ENCODE peak calls at places on chromosomes 5 and 9, in nine cellular contexts. One of them, this sample, is unnamed.
A peak's percentile ranks its signal among the peaks of the same experiment; 100 is the strongest.

GRCh38 chr5:127981498-127981897 is 102.1 kb upstream of the SLC12A2 start:
- DNase-seq in adipocyte: no peak
- DNase-seq in iPS DF 6.9: no peak
- DNase-seq in tibial nerve: no peak
- DNase-seq in uterus: no peak
- DNase-seq in aorta: no peak
- DNase-seq in lower lobe of right lung: no peak
- DNase-seq in left lung: no peak
- DNase-seq in heart left ventricle: no peak
- DNase-seq in this sample: no peak

GRCh38 chr9:124351672-124352468 is 63.4 kb downstream of the PSMB7 start:
- DNase-seq in adipocyte: no peak
- DNase-seq in iPS DF 6.9: no peak
- DNase-seq in left lung: no peak
- DNase-seq in uterus: no peak
- DNase-seq in heart left ventricle: no peak
- DNase-seq in lower lobe of right lung: no peak
- DNase-seq in tibial nerve: no peak
- DNase-seq in aorta: peak; percentile 74
- DNase-seq in this sample: no peak

GRCh38 chr5:172370648-172371248 is 83.6 kb downstream of the SH3PXD2B start:
- DNase-seq in left lung: no peak
- DNase-seq in iPS DF 6.9: peak; percentile 54
- DNase-seq in adipocyte: peak; percentile 54
- DNase-seq in lower lobe of right lung: no peak
- DNase-seq in uterus: no peak
- DNase-seq in heart left ventricle: no peak
- DNase-seq in aorta: no peak
- DNase-seq in tibial nerve: peak; percentile 54
- DNase-seq in this sample: peak; percentile 76

GRCh38 chr5:95826949-95827595 is 4.5 kb upstream of the GLRX start:
- DNase-seq in tibial nerve: no peak
- DNase-seq in left lung: no peak
- DNase-seq in iPS DF 6.9: no peak
- DNase-seq in adipocyte: no peak
- DNase-seq in heart left ventricle: no peak
- DNase-seq in uterus: no peak
- DNase-seq in lower lobe of right lung: no peak
- DNase-seq in aorta: no peak
- DNase-seq in this sample: no peak

GRCh38 chr9:127778280-127779135 is at the start of gene SH2D3C:
- DNase-seq in aorta: no peak
- DNase-seq in iPS DF 6.9: no peak
- DNase-seq in tibial nerve: no peak
- DNase-seq in left lung: no peak
- DNase-seq in lower lobe of right lung: peak; percentile 63
- DNase-seq in heart left ventricle: peak; percentile 76
- DNase-seq in uterus: no peak
- DNase-seq in adipocyte: no peak
- DNase-seq in this sample: no peak

GRCh38 chr9:13149454-13149853 is 130.0 kb downstream of the MPDZ start:
- DNase-seq in iPS DF 6.9: no peak
- DNase-seq in lower lobe of right lung: no peak
- DNase-seq in adipocyte: no peak
- DNase-seq in tibial nerve: no peak
- DNase-seq in heart left ventricle: peak; percentile 32
- DNase-seq in aorta: no peak
- DNase-seq in left lung: no peak
- DNase-seq in uterus: no peak
- DNase-seq in this sample: no peak

GRCh38 chr5:116658141-116658540 is 83.5 kb upstream of the SEMA6A start:
- DNase-seq in tibial nerve: no peak
- DNase-seq in left lung: no peak
- DNase-seq in lower lobe of right lung: no peak
- DNase-seq in aorta: no peak
- DNase-seq in uterus: no peak
- DNase-seq in heart left ventricle: no peak
- DNase-seq in iPS DF 6.9: no peak
- DNase-seq in adipocyte: no peak
- DNase-seq in this sample: no peak

GRCh38 chr5:56757077-56757476 is 58.3 kb upstream of the MAP3K1 start:
- DNase-seq in uterus: no peak
- DNase-seq in heart left ventricle: no peak
- DNase-seq in lower lobe of right lung: no peak
- DNase-seq in aorta: no peak
- DNase-seq in tibial nerve: no peak
- DNase-seq in iPS DF 6.9: no peak
- DNase-seq in left lung: no peak
- DNase-seq in adipocyte: peak; percentile 57
- DNase-seq in this sample: no peak

GRCh38 chr5:139985290-139985689 is 57.8 kb downstream of the NRG2 start:
- DNase-seq in iPS DF 6.9: no peak
- DNase-seq in left lung: no peak
- DNase-seq in uterus: no peak
- DNase-seq in tibial nerve: no peak
- DNase-seq in aorta: no peak
- DNase-seq in heart left ventricle: no peak
- DNase-seq in lower lobe of right lung: no peak
- DNase-seq in adipocyte: no peak
- DNase-seq in this sample: no peak

GRCh38 chr9:121731090-121731489 is 79.7 kb downstream of the DAB2IP start:
- DNase-seq in lower lobe of right lung: no peak
- DNase-seq in uterus: no peak
- DNase-seq in adipocyte: no peak
- DNase-seq in aorta: no peak
- DNase-seq in tibial nerve: no peak
- DNase-seq in left lung: no peak
- DNase-seq in iPS DF 6.9: no peak
- DNase-seq in heart left ventricle: no peak
- DNase-seq in this sample: no peak

GRCh38 chr9:21831841-21832509 is 29.5 kb downstream of the MTAP start:
- DNase-seq in tibial nerve: no peak
- DNase-seq in aorta: no peak
- DNase-seq in left lung: peak; percentile 55
- DNase-seq in adipocyte: peak; percentile 78
- DNase-seq in iPS DF 6.9: no peak
- DNase-seq in uterus: no peak
- DNase-seq in lower lobe of right lung: no peak
- DNase-seq in heart left ventricle: no peak
- DNase-seq in this sample: no peak

GRCh38 chr5:174097486-174098185 is 52.1 kb downstream of the NSG2 start:
- DNase-seq in heart left ventricle: no peak
- DNase-seq in lower lobe of right lung: no peak
- DNase-seq in tibial nerve: no peak
- DNase-seq in iPS DF 6.9: no peak
- DNase-seq in adipocyte: no peak
- DNase-seq in aorta: no peak
- DNase-seq in left lung: no peak
- DNase-seq in uterus: no peak
- DNase-seq in this sample: no peak

GRCh38 chr9:37942616-37943328 is 38.8 kb upstream of the SLC25A51 start:
- DNase-seq in tibial nerve: no peak
- DNase-seq in left lung: no peak
- DNase-seq in lower lobe of right lung: peak; percentile 20
- DNase-seq in iPS DF 6.9: no peak
- DNase-seq in heart left ventricle: no peak
- DNase-seq in aorta: no peak
- DNase-seq in uterus: no peak
- DNase-seq in adipocyte: no peak
- DNase-seq in this sample: no peak

GRCh38 chr5:107607656-107608368 is 62.9 kb downstream of the EFNA5 start:
- DNase-seq in uterus: no peak
- DNase-seq in left lung: no peak
- DNase-seq in lower lobe of right lung: no peak
- DNase-seq in tibial nerve: no peak
- DNase-seq in adipocyte: no peak
- DNase-seq in heart left ventricle: no peak
- DNase-seq in aorta: no peak
- DNase-seq in iPS DF 6.9: no peak
- DNase-seq in this sample: no peak

GRCh38 chr5:35002459-35002858 is 45.3 kb downstream of the AGXT2 start:
- DNase-seq in uterus: no peak
- DNase-seq in iPS DF 6.9: no peak
- DNase-seq in left lung: no peak
- DNase-seq in adipocyte: no peak
- DNase-seq in lower lobe of right lung: no peak
- DNase-seq in aorta: no peak
- DNase-seq in heart left ventricle: no peak
- DNase-seq in tibial nerve: no peak
- DNase-seq in this sample: no peak
- H3K36me3 ChIP-seq in uterus: no peaks in the 10 kb centered on the region
- H3K36me3 ChIP-seq in iPS DF 6.9: no peaks in the 10 kb centered on the region
- H3K36me3 ChIP-seq in left lung: no peaks in the 10 kb centered on the region
- H3K36me3 ChIP-seq in adipocyte: no peaks in the 10 kb centered on the region
- H3K36me3 ChIP-seq in lower lobe of right lung: no peaks in the 10 kb centered on the region
- H3K36me3 ChIP-seq in aorta: no peaks in the 10 kb centered on the region
- H3K36me3 ChIP-seq in heart left ventricle: no peaks in the 10 kb centered on the region
- H3K36me3 ChIP-seq in tibial nerve: no peaks in the 10 kb centered on the region
- H3K36me3 ChIP-seq in this sample: no peaks in the 10 kb centered on the region

DNA sequence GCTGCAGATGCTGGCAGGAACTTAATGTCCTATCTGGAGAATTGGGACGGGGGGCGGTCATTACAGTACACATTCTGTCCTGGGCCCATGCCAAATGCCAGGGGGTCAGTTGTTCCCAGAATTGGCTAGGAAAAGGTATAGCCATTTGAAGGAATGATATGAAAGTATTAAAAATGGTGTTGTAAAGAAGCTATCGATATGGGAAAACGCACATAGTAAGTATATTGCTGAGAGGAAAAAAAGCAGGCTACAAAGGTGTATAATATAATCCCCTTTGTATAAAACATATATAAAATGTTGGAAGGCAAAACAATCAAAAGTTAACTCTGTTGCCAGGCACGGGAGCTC is 450 bp upstream of the ARHGEF39 start:
- DNase-seq in aorta: no peak
- DNase-seq in iPS DF 6.9: no peak
- DNase-seq in uterus: peak; percentile 47
- DNase-seq in tibial nerve: no peak
- DNase-seq in heart left ventricle: no peak
- DNase-seq in adipocyte: no peak
- DNase-seq in left lung: no peak
- DNase-seq in lower lobe of right lung: no peak
- DNase-seq in this sample: no peak
- H3K4me1 ChIP-seq in aorta: peaks cover 2% of the 10 kb centered on the region
- H3K4me1 ChIP-seq in iPS DF 6.9: no peaks in the 10 kb centered on the region
- H3K4me1 ChIP-seq in uterus: no peaks in the 10 kb centered on the region
- H3K4me1 ChIP-seq in tibial nerve: peaks cover 28% of the 10 kb centered on the region
- H3K4me1 ChIP-seq in heart left ventricle: peaks cover 23% of the 10 kb centered on the region
- H3K4me1 ChIP-seq in adipocyte: peaks cover 23% of the 10 kb centered on the region
- H3K4me1 ChIP-seq in left lung: no peaks in the 10 kb centered on the region
- H3K4me1 ChIP-seq in lower lobe of right lung: peaks cover 23% of the 10 kb centered on the region
- H3K4me1 ChIP-seq in this sample: no peaks in the 10 kb centered on the region

GRCh38 chr5:125200842-125201373 is 454.5 kb upstream of the ZNF608 start:
- DNase-seq in adipocyte: no peak
- DNase-seq in left lung: no peak
- DNase-seq in uterus: no peak
- DNase-seq in iPS DF 6.9: no peak
- DNase-seq in tibial nerve: no peak
- DNase-seq in lower lobe of right lung: no peak
- DNase-seq in heart left ventricle: no peak
- DNase-seq in aorta: no peak
- DNase-seq in this sample: no peak

GRCh38 chr5:125198270-125198974 is 452.0 kb upstream of the ZNF608 start:
- DNase-seq in iPS DF 6.9: no peak
- DNase-seq in lower lobe of right lung: peak; percentile 50
- DNase-seq in uterus: peak; percentile 76
- DNase-seq in aorta: peak; percentile 77
- DNase-seq in tibial nerve: peak; percentile 77
- DNase-seq in heart left ventricle: peak; percentile 86
- DNase-seq in left lung: peak; percentile 53
- DNase-seq in adipocyte: peak; percentile 96
- DNase-seq in this sample: no peak

GRCh38 chr5:125202353-125202752 is 455.9 kb upstream of the ZNF608 start:
- DNase-seq in left lung: no peak
- DNase-seq in heart left ventricle: no peak
- DNase-seq in tibial nerve: no peak
- DNase-seq in uterus: no peak
- DNase-seq in iPS DF 6.9: no peak
- DNase-seq in adipocyte: no peak
- DNase-seq in lower lobe of right lung: no peak
- DNase-seq in aorta: no peak
- DNase-seq in this sample: no peak

GRCh38 chr5:125199373-125199772 is 452.9 kb upstream of the ZNF608 start:
- DNase-seq in lower lobe of right lung: no peak
- DNase-seq in tibial nerve: no peak
- DNase-seq in adipocyte: no peak
- DNase-seq in left lung: no peak
- DNase-seq in iPS DF 6.9: no peak
- DNase-seq in uterus: no peak
- DNase-seq in aorta: no peak
- DNase-seq in heart left ventricle: no peak
- DNase-seq in this sample: no peak

GRCh38 chr5:125199968-125200841 is 453.8 kb upstream of the ZNF608 start:
- DNase-seq in uterus: peak; percentile 18
- DNase-seq in adipocyte: no peak
- DNase-seq in aorta: no peak
- DNase-seq in iPS DF 6.9: no peak
- DNase-seq in heart left ventricle: peak; percentile 25
- DNase-seq in tibial nerve: no peak
- DNase-seq in left lung: no peak
- DNase-seq in lower lobe of right lung: no peak
- DNase-seq in this sample: no peak
- H3K36me3 ChIP-seq in uterus: no peaks in the 10 kb centered on the region
- H3K36me3 ChIP-seq in adipocyte: no peaks in the 10 kb centered on the region
- H3K36me3 ChIP-seq in aorta: no peaks in the 10 kb centered on the region
- H3K36me3 ChIP-seq in iPS DF 6.9: no peaks in the 10 kb centered on the region
- H3K36me3 ChIP-seq in heart left ventricle: no peaks in the 10 kb centered on the region
- H3K36me3 ChIP-seq in tibial nerve: no peaks in the 10 kb centered on the region
- H3K36me3 ChIP-seq in left lung: no peaks in the 10 kb centered on the region
- H3K36me3 ChIP-seq in lower lobe of right lung: no peaks in the 10 kb centered on the region
- H3K36me3 ChIP-seq in this sample: no peaks in the 10 kb centered on the region

GRCh38 chr9:132239999-132240859 is 78.4 kb downstream of the NTNG2 start:
- DNase-seq in uterus: no peak
- DNase-seq in tibial nerve: no peak
- DNase-seq in adipocyte: no peak
- DNase-seq in lower lobe of right lung: peak; percentile 51
- DNase-seq in iPS DF 6.9: no peak
- DNase-seq in aorta: peak; percentile 72
- DNase-seq in heart left ventricle: no peak
- DNase-seq in left lung: no peak
- DNase-seq in this sample: no peak

GRCh38 chr9:132238026-132238972 is 76.4 kb downstream of the NTNG2 start:
- DNase-seq in uterus: no peak
- DNase-seq in heart left ventricle: no peak
- DNase-seq in aorta: peak; percentile 73
- DNase-seq in lower lobe of right lung: peak; percentile 32
- DNase-seq in left lung: no peak
- DNase-seq in iPS DF 6.9: no peak
- DNase-seq in adipocyte: no peak
- DNase-seq in tibial nerve: no peak
- DNase-seq in this sample: no peak

GRCh38 chr9:132240860-132241482 is 79.1 kb downstream of the NTNG2 start:
- DNase-seq in iPS DF 6.9: peak; percentile 87
- DNase-seq in uterus: peak; percentile 99
- DNase-seq in left lung: peak; percentile 98
- DNase-seq in aorta: peak; percentile 99
- DNase-seq in lower lobe of right lung: peak; percentile 99
- DNase-seq in heart left ventricle: peak; percentile 97
- DNase-seq in tibial nerve: peak; percentile 94
- DNase-seq in adipocyte: peak; percentile 85
- DNase-seq in this sample: peak; percentile 96

GRCh38 chr9:132238992-132239391 is 77.1 kb downstream of the NTNG2 start:
- DNase-seq in adipocyte: no peak
- DNase-seq in left lung: no peak
- DNase-seq in iPS DF 6.9: no peak
- DNase-seq in uterus: no peak
- DNase-seq in tibial nerve: no peak
- DNase-seq in heart left ventricle: no peak
- DNase-seq in lower lobe of right lung: peak; percentile 48
- DNase-seq in aorta: peak; percentile 67
- DNase-seq in this sample: no peak

GRCh38 chr9:132239518-132239917 is 77.7 kb downstream of the NTNG2 start:
- DNase-seq in iPS DF 6.9: no peak
- DNase-seq in tibial nerve: no peak
- DNase-seq in heart left ventricle: no peak
- DNase-seq in aorta: peak; percentile 54
- DNase-seq in left lung: no peak
- DNase-seq in adipocyte: no peak
- DNase-seq in lower lobe of right lung: peak; percentile 44
- DNase-seq in uterus: no peak
- DNase-seq in this sample: no peak
- H3K4me1 ChIP-seq in iPS DF 6.9: peaks cover 8% of the 10 kb centered on the region
- H3K4me1 ChIP-seq in tibial nerve: peaks cover 24% of the 10 kb centered on the region
- H3K4me1 ChIP-seq in heart left ventricle: peaks cover 26% of the 10 kb centered on the region
- H3K4me1 ChIP-seq in aorta: no peaks in the 10 kb centered on the region
- H3K4me1 ChIP-seq in left lung: peaks cover 7% of the 10 kb centered on the region
- H3K4me1 ChIP-seq in adipocyte: peaks cover 3% of the 10 kb centered on the region
- H3K4me1 ChIP-seq in lower lobe of right lung: peaks cover 23% of the 10 kb centered on the region
- H3K4me1 ChIP-seq in uterus: no peaks in the 10 kb centered on the region
- H3K4me1 ChIP-seq in this sample: peaks cover 20% of the 10 kb centered on the region